ENCODE peak calls at places on chromosome 15, in eight cellular contexts. One of them, this sample, is unnamed.

GRCh38 chr15:54046093-54046492 is 67.9 kb downstream of the UNC13C start:
- DNase-seq in iris pigment epithelial cell: no peak
- DNase-seq in endothelial cell: no peak
- DNase-seq in Panc1: no peak
- DNase-seq in lower lobe of right lung: no peak
- DNase-seq in DND-41: no peak
- DNase-seq in H4: no peak
- DNase-seq in stimulated activated CD4-positive, alpha-beta T cell treated with anti-CD3 and anti-CD28 coated beads, Interleukin-4, amount 100 ng/mL, for 1 hour: no peak
- DNase-seq in this sample: no peak

GRCh38 chr15:48722764-48723661 is 77.5 kb upstream of the FBN1 start:
- DNase-seq in iris pigment epithelial cell: peak
- DNase-seq in endothelial cell: no peak
- DNase-seq in Panc1: no peak
- DNase-seq in lower lobe of right lung: no peak
- DNase-seq in DND-41: no peak
- DNase-seq in H4: peak
- DNase-seq in stimulated activated CD4-positive, alpha-beta T cell treated with anti-CD3 and anti-CD28 coated beads, Interleukin-4, amount 100 ng/mL, for 1 hour: no peak
- DNase-seq in this sample: no peak

GRCh38 chr15:81863157-81863556 is 182.7 kb downstream of the MEX3B start:
- DNase-seq in iris pigment epithelial cell: peak
- DNase-seq in endothelial cell: no peak
- DNase-seq in Panc1: no peak
- DNase-seq in lower lobe of right lung: no peak
- DNase-seq in DND-41: no peak
- DNase-seq in H4: no peak
- DNase-seq in stimulated activated CD4-positive, alpha-beta T cell treated with anti-CD3 and anti-CD28 coated beads, Interleukin-4, amount 100 ng/mL, for 1 hour: no peak
- DNase-seq in this sample: no peak

GRCh38 chr15:75452364-75452967 is 976 bp upstream of the SIN3A start:
- DNase-seq in iris pigment epithelial cell: peak
- DNase-seq in endothelial cell: peak
- DNase-seq in Panc1: peak
- DNase-seq in lower lobe of right lung: peak
- DNase-seq in DND-41: peak
- DNase-seq in H4: peak
- DNase-seq in stimulated activated CD4-positive, alpha-beta T cell treated with anti-CD3 and anti-CD28 coated beads, Interleukin-4, amount 100 ng/mL, for 1 hour: peak
- DNase-seq in this sample: peak

GRCh38 chr15:38691365-38691764 is 126.8 kb upstream of the RASGRP1 start:
- DNase-seq in iris pigment epithelial cell: no peak
- DNase-seq in endothelial cell: no peak
- DNase-seq in Panc1: no peak
- DNase-seq in lower lobe of right lung: no peak
- DNase-seq in DND-41: no peak
- DNase-seq in H4: no peak
- DNase-seq in stimulated activated CD4-positive, alpha-beta T cell treated with anti-CD3 and anti-CD28 coated beads, Interleukin-4, amount 100 ng/mL, for 1 hour: no peak
- DNase-seq in this sample: no peak

GRCh38 chr15:27043770-27044169 is 72.8 kb downstream of the GABRG3 start:
- DNase-seq in iris pigment epithelial cell: no peak
- DNase-seq in endothelial cell: no peak
- DNase-seq in Panc1: no peak
- DNase-seq in lower lobe of right lung: no peak
- DNase-seq in DND-41: no peak
- DNase-seq in H4: no peak
- DNase-seq in stimulated activated CD4-positive, alpha-beta T cell treated with anti-CD3 and anti-CD28 coated beads, Interleukin-4, amount 100 ng/mL, for 1 hour: no peak
- DNase-seq in this sample: no peak

GRCh38 chr15:39747326-39747725 is 35.3 kb downstream of the FSIP1 start:
- DNase-seq in iris pigment epithelial cell: peak
- DNase-seq in endothelial cell: no peak
- DNase-seq in Panc1: no peak
- DNase-seq in lower lobe of right lung: no peak
- DNase-seq in DND-41: no peak
- DNase-seq in H4: no peak
- DNase-seq in stimulated activated CD4-positive, alpha-beta T cell treated with anti-CD3 and anti-CD28 coated beads, Interleukin-4, amount 100 ng/mL, for 1 hour: no peak
- DNase-seq in this sample: no peak

GRCh38 chr15:53716909-53717878 is 42.3 kb downstream of the WDR72 start:
- DNase-seq in iris pigment epithelial cell: no peak
- DNase-seq in endothelial cell: no peak
- DNase-seq in Panc1: no peak
- DNase-seq in lower lobe of right lung: no peak
- DNase-seq in DND-41: no peak
- DNase-seq in H4: peak
- DNase-seq in stimulated activated CD4-positive, alpha-beta T cell treated with anti-CD3 and anti-CD28 coated beads, Interleukin-4, amount 100 ng/mL, for 1 hour: no peak
- DNase-seq in this sample: no peak

GRCh38 chr15:99669250-99669649 is 64.0 kb downstream of the LYSMD4 start:
- DNase-seq in iris pigment epithelial cell: no peak
- DNase-seq in endothelial cell: no peak
- DNase-seq in Panc1: no peak
- DNase-seq in lower lobe of right lung: no peak
- DNase-seq in DND-41: no peak
- DNase-seq in H4: no peak
- DNase-seq in stimulated activated CD4-positive, alpha-beta T cell treated with anti-CD3 and anti-CD28 coated beads, Interleukin-4, amount 100 ng/mL, for 1 hour: no peak
- DNase-seq in this sample: no peak

GRCh38 chr15:32723171-32723948 is 5.6 kb downstream of the GREM1 start:
- DNase-seq in iris pigment epithelial cell: no peak
- DNase-seq in endothelial cell: no peak
- DNase-seq in Panc1: no peak
- DNase-seq in lower lobe of right lung: no peak
- DNase-seq in DND-41: no peak
- DNase-seq in H4: no peak
- DNase-seq in stimulated activated CD4-positive, alpha-beta T cell treated with anti-CD3 and anti-CD28 coated beads, Interleukin-4, amount 100 ng/mL, for 1 hour: no peak
- DNase-seq in this sample: no peak

GRCh38 chr15:69623521-69624513 is 171.2 kb downstream of the RPLP1 start:
- DNase-seq in iris pigment epithelial cell: no peak
- DNase-seq in endothelial cell: no peak
- DNase-seq in Panc1: no peak
- DNase-seq in lower lobe of right lung: no peak
- DNase-seq in DND-41: no peak
- DNase-seq in H4: no peak
- DNase-seq in stimulated activated CD4-positive, alpha-beta T cell treated with anti-CD3 and anti-CD28 coated beads, Interleukin-4, amount 100 ng/mL, for 1 hour: no peak
- DNase-seq in this sample: no peak

GRCh38 chr15:74278269-74278668 is 42.1 kb downstream of the CCDC33 start:
- DNase-seq in iris pigment epithelial cell: no peak
- DNase-seq in endothelial cell: no peak
- DNase-seq in Panc1: no peak
- DNase-seq in lower lobe of right lung: no peak
- DNase-seq in DND-41: no peak
- DNase-seq in H4: no peak
- DNase-seq in stimulated activated CD4-positive, alpha-beta T cell treated with anti-CD3 and anti-CD28 coated beads, Interleukin-4, amount 100 ng/mL, for 1 hour: no peak
- DNase-seq in this sample: no peak

GRCh38 chr15:84894743-84895425 is 10.4 kb downstream of the SLC28A1 start:
- DNase-seq in iris pigment epithelial cell: no peak
- DNase-seq in endothelial cell: no peak
- DNase-seq in Panc1: no peak
- DNase-seq in lower lobe of right lung: no peak
- DNase-seq in DND-41: no peak
- DNase-seq in H4: no peak
- DNase-seq in stimulated activated CD4-positive, alpha-beta T cell treated with anti-CD3 and anti-CD28 coated beads, Interleukin-4, amount 100 ng/mL, for 1 hour: no peak
- DNase-seq in this sample: no peak

GRCh38 chr15:31214864-31215489 is 111.7 kb upstream of the KLF13 start:
- DNase-seq in iris pigment epithelial cell: peak
- DNase-seq in endothelial cell: no peak
- DNase-seq in Panc1: no peak
- DNase-seq in lower lobe of right lung: peak
- DNase-seq in DND-41: no peak
- DNase-seq in H4: peak
- DNase-seq in stimulated activated CD4-positive, alpha-beta T cell treated with anti-CD3 and anti-CD28 coated beads, Interleukin-4, amount 100 ng/mL, for 1 hour: no peak
- DNase-seq in this sample: peak

GRCh38 chr15:74367296-74367854 is at the start of gene CYP11A1:
- DNase-seq in iris pigment epithelial cell: no peak
- DNase-seq in endothelial cell: no peak
- DNase-seq in Panc1: no peak
- DNase-seq in lower lobe of right lung: no peak
- DNase-seq in DND-41: no peak
- DNase-seq in H4: peak
- DNase-seq in stimulated activated CD4-positive, alpha-beta T cell treated with anti-CD3 and anti-CD28 coated beads, Interleukin-4, amount 100 ng/mL, for 1 hour: no peak
- DNase-seq in this sample: no peak

GRCh38 chr15:41182266-41182665 is 48.3 kb downstream of the EXD1 start:
- DNase-seq in iris pigment epithelial cell: no peak
- DNase-seq in endothelial cell: no peak
- DNase-seq in Panc1: no peak
- DNase-seq in lower lobe of right lung: no peak
- DNase-seq in DND-41: no peak
- DNase-seq in H4: no peak
- DNase-seq in stimulated activated CD4-positive, alpha-beta T cell treated with anti-CD3 and anti-CD28 coated beads, Interleukin-4, amount 100 ng/mL, for 1 hour: no peak
- DNase-seq in this sample: no peak

GRCh38 chr15:81175496-81175895 is 21.2 kb upstream of the IL16 start:
- DNase-seq in iris pigment epithelial cell: no peak
- DNase-seq in endothelial cell: no peak
- DNase-seq in Panc1: no peak
- DNase-seq in lower lobe of right lung: no peak
- DNase-seq in DND-41: no peak
- DNase-seq in H4: no peak
- DNase-seq in stimulated activated CD4-positive, alpha-beta T cell treated with anti-CD3 and anti-CD28 coated beads, Interleukin-4, amount 100 ng/mL, for 1 hour: no peak
- DNase-seq in this sample: no peak

GRCh38 chr15:66233487-66234415 is 19.8 kb downstream of the MEGF11 start:
- DNase-seq in iris pigment epithelial cell: peak
- DNase-seq in endothelial cell: peak
- DNase-seq in Panc1: no peak
- DNase-seq in lower lobe of right lung: no peak
- DNase-seq in DND-41: no peak
- DNase-seq in H4: peak
- DNase-seq in stimulated activated CD4-positive, alpha-beta T cell treated with anti-CD3 and anti-CD28 coated beads, Interleukin-4, amount 100 ng/mL, for 1 hour: no peak
- DNase-seq in this sample: no peak

GRCh38 chr15:58548308-58549012 is 116.7 kb downstream of the LIPC start:
- DNase-seq in iris pigment epithelial cell: no peak
- DNase-seq in endothelial cell: no peak
- DNase-seq in Panc1: no peak
- DNase-seq in lower lobe of right lung: no peak
- DNase-seq in DND-41: no peak
- DNase-seq in H4: no peak
- DNase-seq in stimulated activated CD4-positive, alpha-beta T cell treated with anti-CD3 and anti-CD28 coated beads, Interleukin-4, amount 100 ng/mL, for 1 hour: no peak
- DNase-seq in this sample: no peak

GRCh38 chr15:66700802-66701421 is 1.1 kb upstream of the SMAD6 start:
- DNase-seq in iris pigment epithelial cell: peak
- DNase-seq in endothelial cell: peak
- DNase-seq in Panc1: no peak
- DNase-seq in lower lobe of right lung: peak
- DNase-seq in DND-41: peak
- DNase-seq in H4: peak
- DNase-seq in stimulated activated CD4-positive, alpha-beta T cell treated with anti-CD3 and anti-CD28 coated beads, Interleukin-4, amount 100 ng/mL, for 1 hour: peak
- DNase-seq in this sample: peak

GRCh38 chr15:31867536-31868442 is 162.5 kb upstream of the CHRNA7 start:
- DNase-seq in iris pigment epithelial cell: peak
- DNase-seq in endothelial cell: peak
- DNase-seq in Panc1: no peak
- DNase-seq in lower lobe of right lung: peak
- DNase-seq in DND-41: peak
- DNase-seq in H4: peak
- DNase-seq in stimulated activated CD4-positive, alpha-beta T cell treated with anti-CD3 and anti-CD28 coated beads, Interleukin-4, amount 100 ng/mL, for 1 hour: peak
- DNase-seq in this sample: peak

GRCh38 chr15:39053480-39053879 is 488.9 kb upstream of the RASGRP1 start:
- DNase-seq in iris pigment epithelial cell: no peak
- DNase-seq in endothelial cell: no peak
- DNase-seq in Panc1: no peak
- DNase-seq in lower lobe of right lung: no peak
- DNase-seq in DND-41: no peak
- DNase-seq in H4: no peak
- DNase-seq in stimulated activated CD4-positive, alpha-beta T cell treated with anti-CD3 and anti-CD28 coated beads, Interleukin-4, amount 100 ng/mL, for 1 hour: no peak
- DNase-seq in this sample: no peak

GRCh38 chr15:32729700-32730099 is 11.9 kb downstream of the GREM1 start:
- DNase-seq in iris pigment epithelial cell: no peak
- DNase-seq in endothelial cell: no peak
- DNase-seq in Panc1: no peak
- DNase-seq in lower lobe of right lung: no peak
- DNase-seq in DND-41: no peak
- DNase-seq in H4: no peak
- DNase-seq in stimulated activated CD4-positive, alpha-beta T cell treated with anti-CD3 and anti-CD28 coated beads, Interleukin-4, amount 100 ng/mL, for 1 hour: no peak
- DNase-seq in this sample: no peak

GRCh38 chr15:64521201-64521600 is 60.8 kb downstream of the ZNF609 start:
- DNase-seq in iris pigment epithelial cell: no peak
- DNase-seq in endothelial cell: no peak
- DNase-seq in Panc1: no peak
- DNase-seq in lower lobe of right lung: no peak
- DNase-seq in DND-41: no peak
- DNase-seq in H4: peak
- DNase-seq in stimulated activated CD4-positive, alpha-beta T cell treated with anti-CD3 and anti-CD28 coated beads, Interleukin-4, amount 100 ng/mL, for 1 hour: no peak
- DNase-seq in this sample: no peak

This sample was measured in activated T-cell treated with anti-CD3 and anti-CD28 coated beads, Interleukin-2, amount 50 U/mL, for 24 hours.